ENCODE peak calls at places on chromosomes 7 and 10, in six cellular contexts. O is body of pancreas; Z is CD8-positive, alpha-beta memory T cell; K is CD8-positive, alpha-beta T cell; F is uterus; M is CD4-positive, alpha-beta memory T cell. Y is an unnamed sample. For H3K9me3, the result is how much of the 10 kb centered on the place peaks cover.

GRCh38 chr7:80552304-80552703 is 40.4 kb upstream of the GNAT3 start:
- DNase-seq in K (no peak), F (no peak), Z (no peak), O (no peak), M (no peak), Y (no peak)

GRCh38 chr10:84356951-84357350 is 28.6 kb downstream of the CCSER2 start:
- DNase-seq in Z (peak), M (no peak), K (no peak), O (no peak), F (no peak), Y (no peak)

GRCh38 chr7:22452142-22452763 is 47.7 kb downstream of the STEAP1B start:
- DNase-seq in O (peak), F (no peak), K (no peak), Z (peak), M (no peak), Y (no peak)

GRCh38 chr10:48459270-48460147 is 145.4 kb downstream of the ARHGAP22 start:
- DNase-seq in F (peak), M (no peak), K (peak), Z (no peak), O (no peak), Y (no peak)

GRCh38 chr7:16774986-16775385 is 21.4 kb downstream of the TSPAN13 start:
- DNase-seq in Z (no peak), F (no peak), M (no peak), K (no peak), O (no peak), Y (no peak)

GRCh38 chr7:110534241-110534931 is 556.5 kb upstream of the LRRN3 start:
- DNase-seq in O (no peak), K (no peak), Z (no peak), M (no peak), F (no peak), Y (no peak)

GRCh38 chr7:585229-585711 is 65.6 kb upstream of the PDGFA start:
- DNase-seq in Z (no peak), K (no peak), O (no peak), F (no peak), M (peak), Y (peak)

GRCh38 chr7:140625908-140626868 is 14.4 kb downstream of the DENND2A start:
- DNase-seq in F (peak), O (peak), K (no peak), Z (no peak), M (no peak), Y (no peak)

GRCh38 chr7:22675436-22675835 is 51.6 kb upstream of the IL6 start:
- DNase-seq in Z (no peak), O (no peak), F (no peak), K (no peak), M (no peak), Y (no peak)

GRCh38 chr7:37832194-37832593 is 16.2 kb upstream of the NME8 start:
- DNase-seq in M (no peak), O (peak), F (peak), K (no peak), Z (no peak), Y (no peak)

GRCh38 chr10:117653170-117653515 is 110.6 kb downstream of the EMX2 start:
- DNase-seq in Z (no peak), F (peak), M (no peak), O (no peak), K (no peak), Y (no peak)

GRCh38 chr10:43861966-43862751 is 213.5 kb upstream of the ZNF32 start:
- DNase-seq in M (no peak), O (no peak), Z (no peak), K (no peak), F (no peak), Y (no peak)

GRCh38 chr7:48041665-48041995 is 6.3 kb downstream of the C7orf57 start:
- DNase-seq in O (no peak), K (no peak), Z (no peak), F (no peak), M (no peak), Y (no peak)

GRCh38 chr10:126302831-126303230 is 85.4 kb downstream of the ADAM12 start:
- DNase-seq in M (no peak), F (no peak), O (no peak), Z (no peak), K (no peak), Y (no peak)

GRCh38 chr7:85074-85945 is 107.1 kb upstream of the FAM20C start:
- DNase-seq in O (peak), F (no peak), Z (no peak), K (no peak), M (no peak), Y (no peak)

GRCh38 chr7:78420001-78420400 is 621.4 kb downstream of the PHTF2 start:
- DNase-seq in Z (no peak), K (no peak), O (no peak), M (no peak), F (no peak), Y (no peak)

GRCh38 chr10:88395677-88396076 is 187.4 kb downstream of the RNLS start:
- DNase-seq in Z (no peak), F (no peak), K (no peak), O (no peak), M (no peak), Y (no peak)

GRCh38 chr10:87579563-87579962 is 74.9 kb downstream of the MINPP1 start:
- DNase-seq in F (no peak), M (no peak), Z (no peak), K (no peak), O (no peak), Y (no peak)

GRCh38 chr7:111292026-111292430 is 201.1 kb downstream of the LRRN3 start:
- DNase-seq in Z (no peak), M (no peak), O (no peak), K (no peak), F (no peak), Y (no peak)

GRCh38 chr7:50660040-50660829 is 95.0 kb upstream of the DDC start:
- DNase-seq in M (peak), K (peak), O (no peak), F (peak), Z (peak), Y (peak)

GRCh38 chr10:65570143-65571010 is 1355.5 kb upstream of the LRRTM3 start:
- DNase-seq in O (peak), M (no peak), F (no peak), Z (no peak), K (no peak), Y (no peak)

GRCh38 chr10:102546606-102547310 is 43.0 kb downstream of the SUFU start:
- DNase-seq in F (no peak), M (no peak), Z (no peak), K (no peak), O (no peak), Y (no peak)

GRCh38 chr10:96380821-96381220 is 22.0 kb upstream of the OPALIN start:
- DNase-seq in Z (no peak), F (no peak), M (no peak), K (no peak), O (no peak), Y (no peak)

GRCh38 chr10:43827853-43828252 is 179.2 kb upstream of the ZNF32 start:
- DNase-seq in Z (no peak), F (no peak), M (no peak), O (no peak), K (no peak), Y (no peak)

GRCh38 chr7:66267249-66267648 is 62.1 kb downstream of the TPST1 start:
- DNase-seq in M (no peak), Z (no peak), O (peak), K (no peak), F (peak), Y (no peak)

GRCh38 chr10:123559066-123559822 is 106.9 kb upstream of the GPR26 start:
- DNase-seq in M (peak), O (peak), K (peak), Z (peak), F (peak), Y (peak)

GRCh38 chr10:89062861-89063260 is 72.3 kb downstream of the FAS start:
- DNase-seq in M (no peak), F (no peak), K (no peak), Z (no peak), O (peak), Y (no peak)

GRCh38 chr7:23017303-23017702 is 3.4 kb upstream of the HYCC1 start:
- DNase-seq in M (no peak), F (no peak), K (no peak), Z (no peak), O (no peak), Y (no peak)

GRCh38 chr7:96952974-96953391 is 52.4 kb upstream of the DLX6 start:
- DNase-seq in O (no peak), M (no peak), K (no peak), Z (no peak), F (no peak), Y (no peak)

GRCh38 chr10:36880898-36881297 is 244.5 kb upstream of the ANKRD30A start:
- DNase-seq in K (no peak), Z (no peak), O (no peak), F (no peak), M (no peak), Y (no peak)

GRCh38 chr10:71520042-71520441 is 123.3 kb downstream of the CDH23 start:
- DNase-seq in F (no peak), K (no peak), M (no peak), O (no peak), Z (no peak), Y (no peak)

GRCh38 chr7:158386866-158387820 is 200.5 kb downstream of the PTPRN2 start:
- DNase-seq in O (no peak), K (no peak), M (peak), F (no peak), Z (no peak), Y (no peak)
- H3K9me3 ChIP-seq in O (under half), K (under half), M (under half), F (under half), Z (under half), Y (under half)

DNA sequence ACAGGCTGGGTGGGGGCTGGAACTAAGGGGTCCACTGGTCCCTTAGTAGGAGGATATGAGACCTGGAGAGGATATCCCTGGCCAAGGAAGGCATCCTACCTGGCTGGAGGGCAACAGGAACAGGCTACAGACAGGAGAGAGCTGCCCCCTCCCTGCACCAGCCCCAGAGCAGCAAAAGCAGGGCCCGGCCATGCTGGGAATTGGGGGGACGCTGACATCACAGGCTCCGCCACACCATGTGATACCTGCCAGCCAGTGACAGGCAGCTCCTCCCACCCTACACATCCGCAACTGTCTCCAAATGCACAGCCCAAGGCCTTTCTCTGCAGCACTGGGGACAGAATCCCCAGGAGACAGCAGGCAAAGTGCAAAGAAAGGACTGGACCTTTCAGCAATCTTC is 100.0 kb downstream of the EBF3 start:
- DNase-seq in F (no peak), Z (no peak), O (no peak), K (no peak), M (no peak), Y (no peak)
- H3K9me3 ChIP-seq in F (under half), Z (under half), O (under half), K (under half), M (under half), Y (under half)

GRCh38 chr7:158535079-158535478 is 52.5 kb downstream of the PTPRN2 start:
- DNase-seq in O (peak), F (no peak), Z (no peak), M (no peak), K (no peak), Y (no peak)
- H3K9me3 ChIP-seq in O (under half), F (under half), Z (under half), M (under half), K (under half), Y (under half)

GRCh38 chr7:93013471-93014061 is 104.2 kb downstream of the SAMD9 start:
- DNase-seq in K (no peak), O (no peak), M (no peak), Z (no peak), F (no peak), Y (no peak)
- H3K9me3 ChIP-seq in K (under half), O (under half), M (under half), Z (under half), F (under half), Y (under half)

GRCh38 chr7:130383187-130383980 is 3.1 kb downstream of the CPA1 start:
- DNase-seq in Z (no peak), O (peak), K (no peak), F (no peak), M (peak), Y (no peak)
- H3K9me3 ChIP-seq in Z (under half), O (under half), K (under half), F (under half), M (under half), Y (under half)

DNA sequence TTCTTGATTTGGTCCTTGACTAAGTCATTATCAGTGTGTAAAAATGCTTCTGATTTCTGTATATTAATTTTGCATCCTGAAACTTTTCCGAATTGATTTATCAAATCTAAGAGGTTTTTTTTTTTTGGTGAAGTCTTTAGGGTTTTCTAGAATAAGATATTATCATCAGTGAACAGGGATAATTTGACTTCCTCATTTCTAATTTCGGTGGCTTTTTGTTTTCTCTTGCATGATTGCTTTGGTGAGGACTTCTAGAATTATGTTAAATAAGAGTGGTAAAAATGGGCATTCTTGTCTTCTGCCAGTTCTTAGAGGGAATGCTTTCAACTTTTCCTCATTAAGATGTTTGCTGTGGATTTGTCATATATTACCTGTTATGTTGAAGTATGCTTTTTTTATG is 170.5 kb downstream of the CCDC7 start:
- DNase-seq in F (no peak), K (no peak), M (no peak), Z (no peak), O (no peak), Y (no peak)
- H3K9me3 ChIP-seq in F (under half), K (under half), M (under half), Z (under half), O (under half), Y (under half)

DNA sequence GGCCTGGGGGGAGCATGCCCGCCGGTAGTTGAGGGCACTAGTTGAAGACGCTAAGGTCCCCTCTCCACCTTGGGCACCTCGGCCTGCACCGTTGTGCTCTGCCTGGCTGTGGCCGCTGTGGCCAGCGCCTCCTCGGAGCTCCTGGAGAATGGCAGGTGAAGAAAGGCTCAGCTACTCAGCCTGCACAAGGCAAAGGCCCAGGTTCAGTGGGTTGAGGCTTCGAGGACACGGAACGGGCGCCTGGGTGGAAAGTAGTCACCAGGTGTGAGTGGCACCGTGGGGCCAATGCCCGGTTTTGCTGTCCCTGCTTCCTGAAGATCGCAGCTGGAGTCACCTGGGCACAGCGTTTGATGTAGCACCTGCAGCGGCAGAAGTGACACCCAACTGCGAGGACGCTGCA is 12.4 kb upstream of the ZNF716 start:
- DNase-seq in F (no peak), K (no peak), Z (no peak), O (no peak), M (no peak), Y (no peak)
- H3K9me3 ChIP-seq in F (under half), K (under half), Z (under half), O (under half), M (under half), Y (under half)

Y was measured in effector memory CD4-positive, alpha-beta T cell.